ENCODE peak calls at places on chromosomes 6 and 20, in four cellular contexts. One of them, this sample, is unnamed.

GRCh38 chr6:4553387-4553786 is 222.8 kb upstream of the CDYL start:
- ATAC-seq in pancreas: no peak
- ATAC-seq in aorta: no peak
- ATAC-seq in CD8-positive, alpha-beta T cell: no peak
- ATAC-seq in this sample: no peak

GRCh38 chr6:10963113-10963512 is 76.3 kb downstream of the SYCP2L start:
- ATAC-seq in pancreas: no peak
- ATAC-seq in aorta: no peak
- ATAC-seq in CD8-positive, alpha-beta T cell: no peak
- ATAC-seq in this sample: no peak

GRCh38 chr6:40692311-40692710 is 105.1 kb upstream of the LRFN2 start:
- ATAC-seq in pancreas: no peak
- ATAC-seq in CD8-positive, alpha-beta T cell: no peak
- ATAC-seq in aorta: no peak
- ATAC-seq in this sample: no peak

GRCh38 chr6:136790411-136791295 is 1.6 kb downstream of the MAP3K5 start:
- ATAC-seq in pancreas: no peak
- ATAC-seq in CD8-positive, alpha-beta T cell: no peak
- ATAC-seq in aorta: no peak
- ATAC-seq in this sample: no peak

GRCh38 chr6:99991955-99992354 is 2.1 kb downstream of the MCHR2 start:
- ATAC-seq in pancreas: no peak
- ATAC-seq in aorta: peak; percentile 9
- ATAC-seq in CD8-positive, alpha-beta T cell: no peak
- ATAC-seq in this sample: no peak

GRCh38 chr6:41443616-41444525 is 102.3 kb upstream of the FOXP4 start:
- ATAC-seq in pancreas: peak; percentile 13
- ATAC-seq in CD8-positive, alpha-beta T cell: no peak
- ATAC-seq in aorta: peak; percentile 66
- ATAC-seq in this sample: peak; percentile 38

GRCh38 chr20:41701596-41702350 is 83.6 kb upstream of the CHD6 start:
- ATAC-seq in pancreas: no peak
- ATAC-seq in aorta: no peak
- ATAC-seq in CD8-positive, alpha-beta T cell: no peak
- ATAC-seq in this sample: no peak

GRCh38 chr20:21490105-21490504 is 23.8 kb downstream of the NKX2-2 start:
- ATAC-seq in pancreas: no peak
- ATAC-seq in CD8-positive, alpha-beta T cell: no peak
- ATAC-seq in aorta: no peak
- ATAC-seq in this sample: no peak

GRCh38 chr6:87807423-87807978 is 105.5 kb upstream of the AKIRIN2 start:
- ATAC-seq in pancreas: no peak
- ATAC-seq in aorta: no peak
- ATAC-seq in CD8-positive, alpha-beta T cell: no peak
- ATAC-seq in this sample: no peak

GRCh38 chr6:170405311-170405975 is 98.9 kb downstream of the FAM120B start:
- ATAC-seq in aorta: no peak
- ATAC-seq in pancreas: no peak
- ATAC-seq in CD8-positive, alpha-beta T cell: no peak
- ATAC-seq in this sample: no peak

GRCh38 chr6:39224058-39224457 is 5.2 kb downstream of the KCNK5 start:
- ATAC-seq in CD8-positive, alpha-beta T cell: no peak
- ATAC-seq in aorta: no peak
- ATAC-seq in pancreas: no peak
- ATAC-seq in this sample: no peak

GRCh38 chr20:9996944-9997343 is 37.8 kb upstream of the ANKEF1 start:
- ATAC-seq in aorta: no peak
- ATAC-seq in CD8-positive, alpha-beta T cell: no peak
- ATAC-seq in pancreas: no peak
- ATAC-seq in this sample: no peak

GRCh38 chr6:24836116-24836515 is 37.4 kb upstream of the ARMH2 start:
- ATAC-seq in aorta: no peak
- ATAC-seq in pancreas: peak; percentile 48
- ATAC-seq in CD8-positive, alpha-beta T cell: no peak
- ATAC-seq in this sample: no peak

GRCh38 chr6:17280552-17281090 is 540 bp upstream of the RBM24 start:
- ATAC-seq in CD8-positive, alpha-beta T cell: no peak
- ATAC-seq in aorta: peak; percentile 77
- ATAC-seq in pancreas: peak; percentile 65
- ATAC-seq in this sample: peak; percentile 69

GRCh38 chr20:57047281-57048026 is 219.0 kb downstream of the BMP7 start:
- ATAC-seq in pancreas: no peak
- ATAC-seq in CD8-positive, alpha-beta T cell: no peak
- ATAC-seq in aorta: no peak
- ATAC-seq in this sample: no peak

GRCh38 chr20:17928211-17928611 is 40.4 kb downstream of the SNX5 start:
- ATAC-seq in CD8-positive, alpha-beta T cell: no peak
- ATAC-seq in aorta: peak; percentile 27
- ATAC-seq in pancreas: peak; percentile 33
- ATAC-seq in this sample: peak; percentile 81

GRCh38 chr6:150394053-150394875 is 25.5 kb downstream of the IYD start:
- ATAC-seq in pancreas: no peak
- ATAC-seq in CD8-positive, alpha-beta T cell: no peak
- ATAC-seq in aorta: no peak
- ATAC-seq in this sample: no peak

GRCh38 chr6:14240411-14241166 is 123.0 kb downstream of the CD83 start:
- ATAC-seq in CD8-positive, alpha-beta T cell: no peak
- ATAC-seq in aorta: no peak
- ATAC-seq in pancreas: no peak
- ATAC-seq in this sample: no peak

GRCh38 chr20:17227199-17227535 is 327 bp downstream of the PCSK2 start:
- ATAC-seq in pancreas: peak; percentile 6
- ATAC-seq in CD8-positive, alpha-beta T cell: no peak
- ATAC-seq in aorta: no peak
- ATAC-seq in this sample: no peak

GRCh38 chr6:227812-228338 is 64.4 kb upstream of the DUSP22 start:
- ATAC-seq in pancreas: peak; percentile 86
- ATAC-seq in aorta: no peak
- ATAC-seq in CD8-positive, alpha-beta T cell: no peak
- ATAC-seq in this sample: no peak

GRCh38 chr6:122853259-122853995 is 64.4 kb downstream of the SMPDL3A start:
- ATAC-seq in CD8-positive, alpha-beta T cell: no peak
- ATAC-seq in pancreas: no peak
- ATAC-seq in aorta: no peak
- ATAC-seq in this sample: no peak

GRCh38 chr20:15613530-15613929 is 959.7 kb downstream of the KIF16B start:
- ATAC-seq in aorta: no peak
- ATAC-seq in pancreas: peak; percentile 71
- ATAC-seq in CD8-positive, alpha-beta T cell: no peak
- ATAC-seq in this sample: no peak

GRCh38 chr6:109314313-109314712 is 68.0 kb downstream of the CD164 start:
- ATAC-seq in pancreas: no peak
- ATAC-seq in CD8-positive, alpha-beta T cell: no peak
- ATAC-seq in aorta: no peak
- ATAC-seq in this sample: no peak

DNA sequence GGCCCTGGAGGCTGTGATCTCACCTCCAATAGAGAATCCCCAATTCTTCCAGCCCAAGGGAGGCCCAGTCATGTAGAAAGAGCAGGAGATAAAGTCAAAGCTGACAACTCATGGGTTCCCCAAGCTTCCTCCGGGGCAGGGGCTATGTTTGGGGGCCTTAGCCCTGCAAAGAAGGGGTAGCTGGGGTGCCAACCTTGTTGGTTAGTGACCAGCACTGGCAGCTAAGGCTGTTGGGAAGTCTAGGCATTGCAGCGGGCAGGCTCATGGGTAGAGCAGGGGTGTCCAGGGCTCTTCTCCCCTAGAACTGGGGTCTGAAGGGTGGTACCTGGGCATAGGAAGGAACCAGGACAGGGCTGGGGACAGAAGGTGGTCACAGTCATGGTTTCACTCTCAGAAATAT is 36.4 kb downstream of the TGM2 start:
- ATAC-seq in aorta: no peak
- ATAC-seq in CD8-positive, alpha-beta T cell: no peak
- ATAC-seq in pancreas: no peak
- ATAC-seq in this sample: no peak
- H3K4me1 ChIP-seq in aorta: peaks cover 2% of the 10 kb centered on the region
- H3K4me1 ChIP-seq in CD8-positive, alpha-beta T cell: no peaks in the 10 kb centered on the region
- H3K4me1 ChIP-seq in pancreas: no peaks in the 10 kb centered on the region
- H3K4me1 ChIP-seq in this sample: peaks cover 26% of the 10 kb centered on the region

GRCh38 chr20:34018166-34018565 is 24.5 kb downstream of the RALY start:
- ATAC-seq in pancreas: no peak
- ATAC-seq in CD8-positive, alpha-beta T cell: no peak
- ATAC-seq in aorta: no peak
- ATAC-seq in this sample: no peak
- H3K4me1 ChIP-seq in pancreas: peaks cover 19% of the 10 kb centered on the region
- H3K4me1 ChIP-seq in CD8-positive, alpha-beta T cell: peaks cover 53% of the 10 kb centered on the region
- H3K4me1 ChIP-seq in aorta: peaks cover 32% of the 10 kb centered on the region
- H3K4me1 ChIP-seq in this sample: peaks cover 72% of the 10 kb centered on the region

GRCh38 chr6:163637524-163637923 is 223.0 kb downstream of the QKI start:
- ATAC-seq in CD8-positive, alpha-beta T cell: no peak
- ATAC-seq in pancreas: no peak
- ATAC-seq in aorta: no peak
- ATAC-seq in this sample: no peak

GRCh38 chr6:163640641-163641040 is 226.1 kb downstream of the QKI start:
- ATAC-seq in pancreas: no peak
- ATAC-seq in CD8-positive, alpha-beta T cell: no peak
- ATAC-seq in aorta: no peak
- ATAC-seq in this sample: no peak

GRCh38 chr6:163643866-163644265 is 229.3 kb downstream of the QKI start:
- ATAC-seq in aorta: no peak
- ATAC-seq in pancreas: no peak
- ATAC-seq in CD8-positive, alpha-beta T cell: no peak
- ATAC-seq in this sample: no peak

GRCh38 chr6:163645560-163645959 is 231.0 kb downstream of the QKI start:
- ATAC-seq in aorta: no peak
- ATAC-seq in pancreas: no peak
- ATAC-seq in CD8-positive, alpha-beta T cell: no peak
- ATAC-seq in this sample: no peak

DNA sequence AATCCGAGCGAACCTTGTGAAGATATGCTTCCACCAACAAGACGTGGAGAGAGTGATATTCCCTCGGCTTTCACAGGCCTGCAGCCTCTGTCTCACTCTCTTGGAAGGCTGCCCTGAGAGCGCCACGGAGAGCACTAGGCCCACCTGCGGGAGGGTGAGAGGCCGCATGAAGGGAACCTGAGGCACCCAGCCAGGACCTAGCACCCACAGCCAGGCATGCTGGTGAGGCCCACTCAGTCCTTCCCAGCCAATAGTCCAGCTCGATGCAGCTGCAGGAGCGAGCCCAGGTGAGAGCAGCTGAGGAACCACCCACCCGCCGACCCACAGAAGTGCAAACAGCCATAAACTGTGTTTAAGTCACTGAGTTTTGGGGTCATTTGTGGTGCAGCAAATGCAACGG is 227.2 kb downstream of the QKI start:
- ATAC-seq in aorta: no peak
- ATAC-seq in CD8-positive, alpha-beta T cell: no peak
- ATAC-seq in pancreas: no peak
- ATAC-seq in this sample: no peak
- H3K4me1 ChIP-seq in aorta: no peaks in the 10 kb centered on the region
- H3K4me1 ChIP-seq in CD8-positive, alpha-beta T cell: no peaks in the 10 kb centered on the region
- H3K4me1 ChIP-seq in pancreas: no peaks in the 10 kb centered on the region
- H3K4me1 ChIP-seq in this sample: no peaks in the 10 kb centered on the region

DNA sequence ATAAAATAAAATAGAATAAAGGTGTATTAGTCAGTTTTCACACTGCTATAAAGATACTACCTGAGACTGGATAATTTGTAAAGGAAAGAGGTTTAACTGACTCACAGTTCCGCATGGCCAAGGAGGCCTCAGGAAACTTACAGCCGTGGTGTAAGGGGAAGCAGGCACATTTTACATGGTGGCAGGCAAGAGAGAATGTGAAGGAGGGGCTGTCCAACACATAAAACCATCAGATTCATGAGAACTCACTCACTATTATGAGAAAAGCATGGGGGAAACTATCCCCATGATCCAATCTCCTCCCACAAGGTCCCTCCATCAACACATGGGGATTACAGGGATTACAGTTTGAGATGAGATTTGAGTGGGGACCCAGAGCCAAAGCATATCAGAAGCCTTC is 41.1 kb upstream of the BCAS1 start:
- ATAC-seq in aorta: no peak
- ATAC-seq in CD8-positive, alpha-beta T cell: no peak
- ATAC-seq in pancreas: no peak
- ATAC-seq in this sample: no peak
- H3K4me1 ChIP-seq in aorta: no peaks in the 10 kb centered on the region
- H3K4me1 ChIP-seq in CD8-positive, alpha-beta T cell: no peaks in the 10 kb centered on the region
- H3K4me1 ChIP-seq in pancreas: no peaks in the 10 kb centered on the region
- H3K4me1 ChIP-seq in this sample: no peaks in the 10 kb centered on the region

GRCh38 chr6:52551483-52552277 is 25.2 kb downstream of the TRAM2 start:
- ATAC-seq in pancreas: peak; percentile 90
- ATAC-seq in aorta: peak; percentile 82
- ATAC-seq in CD8-positive, alpha-beta T cell: no peak
- ATAC-seq in this sample: peak; percentile 72
- H3K4me1 ChIP-seq in pancreas: peaks cover 7% of the 10 kb centered on the region
- H3K4me1 ChIP-seq in aorta: peaks cover 11% of the 10 kb centered on the region
- H3K4me1 ChIP-seq in CD8-positive, alpha-beta T cell: no peaks in the 10 kb centered on the region
- H3K4me1 ChIP-seq in this sample: peaks cover 99% of the 10 kb centered on the region

DNA sequence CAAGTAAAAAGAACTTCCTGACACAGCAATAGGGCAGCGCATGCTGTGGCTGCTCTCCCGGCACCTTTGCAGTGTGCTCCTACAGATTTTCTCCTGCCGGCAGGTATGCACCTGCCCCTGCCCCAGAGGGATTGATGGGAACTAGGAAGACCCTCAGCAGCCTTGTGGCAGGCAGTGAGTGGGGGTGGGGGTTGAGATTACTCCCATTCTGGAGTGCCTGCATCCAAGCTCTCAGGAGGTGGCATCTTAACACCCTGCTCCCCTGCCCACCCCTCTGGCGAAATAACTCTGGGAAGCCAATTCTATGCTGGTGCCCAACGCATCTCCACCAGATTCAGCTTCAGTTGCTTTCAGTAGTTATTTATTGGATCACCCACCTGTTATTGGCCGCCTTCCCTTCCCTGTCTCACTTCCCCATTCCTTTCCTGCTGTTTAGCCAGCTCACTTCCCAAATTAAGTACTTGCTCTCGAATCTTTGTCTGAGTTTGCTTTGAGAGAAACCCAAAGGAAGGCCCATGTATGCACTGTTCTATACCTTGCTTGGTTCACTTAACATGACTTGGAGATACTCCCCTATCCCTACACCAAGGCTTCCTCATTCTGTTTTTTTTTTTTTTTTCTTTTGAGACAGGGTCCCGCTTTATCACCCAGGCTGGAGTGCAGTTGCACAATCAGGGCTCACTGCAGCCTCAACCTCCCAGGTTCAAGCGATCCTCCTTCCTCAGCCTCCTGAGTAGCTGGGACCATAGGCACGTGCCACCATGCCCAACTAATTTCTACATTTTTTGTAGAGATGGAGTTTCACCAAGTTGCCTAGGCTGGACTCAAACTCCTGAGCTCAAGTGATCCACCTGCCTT is 29.3 kb upstream of the SLC23A2 start:
- ATAC-seq in pancreas: no peak
- ATAC-seq in CD8-positive, alpha-beta T cell: no peak
- ATAC-seq in aorta: no peak
- ATAC-seq in this sample: no peak
- H3K4me1 ChIP-seq in pancreas: no peaks in the 10 kb centered on the region
- H3K4me1 ChIP-seq in CD8-positive, alpha-beta T cell: no peaks in the 10 kb centered on the region
- H3K4me1 ChIP-seq in aorta: no peaks in the 10 kb centered on the region
- H3K4me1 ChIP-seq in this sample: no peaks in the 10 kb centered on the region

GRCh38 chr6:34226066-34226465 is 10.6 kb upstream of the HMGA1 start:
- ATAC-seq in aorta: no peak
- ATAC-seq in CD8-positive, alpha-beta T cell: no peak
- ATAC-seq in pancreas: no peak
- ATAC-seq in this sample: no peak
- H3K4me1 ChIP-seq in aorta: no peaks in the 10 kb centered on the region
- H3K4me1 ChIP-seq in CD8-positive, alpha-beta T cell: peaks cover 14% of the 10 kb centered on the region
- H3K4me1 ChIP-seq in pancreas: no peaks in the 10 kb centered on the region
- H3K4me1 ChIP-seq in this sample: peaks cover 18% of the 10 kb centered on the region

This sample was measured in gastroesophageal sphincter.